ENCODE peak calls at places on chromosome 16, in four cellular contexts. F is HepG2, Y is A549, I is K562. Z is an unnamed sample.
A peak's percentile ranks its signal among the peaks of the same experiment; 100 is the strongest.

GRCh38 chr16:66918355-66918754 is 330 bp downstream of the CDH16 start:
- DNase-seq in F (no peak), Y (no peak), I (no peak), Z (no peak)

GRCh38 chr16:66905633-66906539 is 12.8 kb downstream of the CDH16 start:
- DNase-seq in F (peak; percentile 99), Y (no peak), I (peak; percentile 95), Z (no peak)

GRCh38 chr16:60203525-60204124 is 1469.5 kb upstream of the GOT2 start:
- DNase-seq in F (no peak), Y (peak; percentile 22), I (no peak), Z (no peak)

GRCh38 chr16:13229039-13229438 is 327.6 kb downstream of the SHISA9 start:
- DNase-seq in F (no peak), Y (no peak), I (no peak), Z (no peak)

GRCh38 chr16:51813609-51814008 is 662.5 kb upstream of the SALL1 start:
- DNase-seq in F (no peak), Y (no peak), I (no peak), Z (peak; percentile 17)

GRCh38 chr16:82533161-82533560 is 93.6 kb upstream of the CDH13 start:
- DNase-seq in F (peak; percentile 24), Y (no peak), I (no peak), Z (no peak)

GRCh38 chr16:69709456-69710084 is 16.8 kb downstream of the NQO1 start:
- DNase-seq in F (peak; percentile 81), Y (peak; percentile 73), I (peak; percentile 60), Z (no peak)

GRCh38 chr16:15427648-15428239 is 6.6 kb upstream of the BMERB1 start:
- DNase-seq in F (peak; percentile 69), Y (peak; percentile 82), I (peak; percentile 62), Z (no peak)

GRCh38 chr16:28974007-28974436 is 556 bp upstream of the SPNS1 start:
- DNase-seq in F (peak; percentile 70), Y (peak; percentile 73), I (peak; percentile 54), Z (peak; percentile 71)

GRCh38 chr16:14334366-14335105 is 263.4 kb downstream of the MRTFB start:
- DNase-seq in F (no peak), Y (no peak), I (no peak), Z (no peak)

GRCh38 chr16:69880640-69881133 is 70.4 kb upstream of the CLEC18A start:
- DNase-seq in F (no peak), Y (no peak), I (no peak), Z (no peak)

GRCh38 chr16:6209355-6209930 is 1111.8 kb upstream of the EEF2KMT start:
- DNase-seq in F (no peak), Y (no peak), I (no peak), Z (no peak)
- H3K27ac ChIP-seq in F (no peak overlapping the region), Y (no peak overlapping the region), I (no peak overlapping the region), Z (no peak overlapping the region)

DNA sequence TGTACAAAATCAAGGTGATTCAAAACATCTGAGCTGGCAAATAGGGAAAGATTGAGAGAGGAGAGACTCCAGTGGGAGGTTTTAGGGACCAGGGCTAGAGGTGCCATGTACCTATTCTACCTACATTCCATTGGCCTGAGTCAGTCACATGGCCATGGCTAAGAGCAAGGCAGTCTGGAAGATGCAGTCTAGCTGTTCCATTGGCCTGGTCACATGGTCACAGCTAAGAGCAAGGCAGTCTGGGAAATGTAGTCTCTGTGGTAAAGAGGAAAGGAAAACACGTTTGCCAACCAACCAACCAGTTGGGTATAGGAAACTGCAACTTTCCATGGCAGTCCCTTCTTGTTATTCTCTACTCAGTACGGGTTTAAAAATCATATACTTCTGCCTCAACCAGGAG is 369.1 kb downstream of the XYLT1 start:
- DNase-seq in F (no peak), Y (peak; percentile 19), I (peak; percentile 46), Z (no peak)
- TF ChIP-seq PHF8 in F (no peak), Y (no peak), I (no peak), Z (no peak)

GRCh38 chr16:85735225-85735722 is 15.6 kb downstream of the C16orf74 start:
- DNase-seq in F (no peak), Y (no peak), I (no peak), Z (no peak)
- H3K27ac ChIP-seq in F (no peak overlapping the region), Y (no peak overlapping the region), I (no peak overlapping the region), Z (no peak overlapping the region)

GRCh38 chr16:83939266-83939856 is 13.7 kb upstream of the OSGIN1 start:
- DNase-seq in F (no peak), Y (no peak), I (no peak), Z (no peak)

GRCh38 chr16:83942815-83943515 is 10.1 kb upstream of the OSGIN1 start:
- DNase-seq in F (peak; percentile 98), Y (no peak), I (no peak), Z (no peak)

GRCh38 chr16:83940157-83940556 is 12.9 kb upstream of the OSGIN1 start:
- DNase-seq in F (no peak), Y (no peak), I (no peak), Z (no peak)

GRCh38 chr16:83942074-83942473 is 11.0 kb upstream of the OSGIN1 start:
- DNase-seq in F (no peak), Y (no peak), I (no peak), Z (no peak)

GRCh38 chr16:83940630-83941378 is 12.2 kb upstream of the OSGIN1 start:
- DNase-seq in F (no peak), Y (no peak), I (no peak), Z (no peak)
- TF ChIP-seq PHF8 in F (no peak), Y (no peak), I (no peak), Z (no peak)

GRCh38 chr16:1047801-1048200 is 24.7 kb upstream of the SSTR5 start:
- DNase-seq in F (no peak), Y (no peak), I (no peak), Z (no peak)
- H3K27ac ChIP-seq in F (no peak overlapping the region), Y (peak overlapping the region; percentile 76), I (no peak overlapping the region), Z (no peak overlapping the region)

Z was measured in H1.